ENCODE peak calls at places on chromosome 1, in ten cellular contexts. L is uterus, H is GM12891, P is heart left ventricle, D is IMR-90, K is endothelial cell of umbilical vein, F is lower leg skin, U is A549, N is ovary, T is vagina. E is an unnamed sample.

GRCh38 chr1:150148834-150149489 is 754 bp upstream of the PLEKHO1 start:
- DNase-seq in L (peak; percentile 40), H (no peak), P (no peak), D (no peak), K (no peak), F (no peak), U (no peak), N (no peak), T (peak; percentile 40), E (no peak)

GRCh38 chr1:221274373-221274772 is 395.1 kb downstream of the HLX start:
- DNase-seq in L (no peak), H (no peak), P (no peak), D (no peak), K (no peak), F (no peak), U (no peak), N (no peak), T (no peak), E (no peak)

GRCh38 chr1:230691615-230692014 is 22.3 kb downstream of the AGT start:
- DNase-seq in L (no peak), H (no peak), P (no peak), D (no peak), K (no peak), F (no peak), U (no peak), N (no peak), T (no peak), E (no peak)

GRCh38 chr1:168465942-168466702 is 77.7 kb downstream of the XCL2 start:
- DNase-seq in L (peak; percentile 68), H (no peak), P (peak; percentile 22), D (peak; percentile 46), K (no peak), F (peak; percentile 20), U (no peak), N (peak; percentile 26), T (no peak), E (no peak)

GRCh38 chr1:15046487-15047165 is 106.9 kb upstream of the TMEM51 start:
- DNase-seq in L (peak; percentile 65), H (peak; percentile 87), P (peak; percentile 65), D (peak; percentile 81), K (peak; percentile 59), F (peak; percentile 50), U (peak; percentile 60), N (peak; percentile 77), T (no peak), E (peak; percentile 70)

GRCh38 chr1:160367934-160368923 is 1.4 kb downstream of the NHLH1 start:
- DNase-seq in L (no peak), H (no peak), P (no peak), D (no peak), K (no peak), F (no peak), U (no peak), N (no peak), T (no peak), E (no peak)

GRCh38 chr1:182357177-182357576 is 34.4 kb downstream of the GLUL start:
- DNase-seq in L (no peak), H (no peak), P (no peak), D (no peak), K (no peak), F (no peak), U (no peak), N (no peak), T (peak; percentile 43), E (no peak)

GRCh38 chr1:14598498-14599172 is at the start of gene KAZN:
- DNase-seq in L (no peak), H (peak; percentile 10), P (no peak), D (no peak), K (no peak), F (no peak), U (no peak), N (peak; percentile 20), T (no peak), E (peak; percentile 23)

GRCh38 chr1:147618077-147618569 is 52.2 kb downstream of the ACP6 start:
- DNase-seq in L (no peak), H (no peak), P (no peak), D (peak; percentile 24), K (no peak), F (no peak), U (no peak), N (no peak), T (no peak), E (no peak)

GRCh38 chr1:227883073-227883520 is 64.6 kb downstream of the WNT9A start:
- DNase-seq in L (no peak), H (peak; percentile 10), P (peak; percentile 15), D (no peak), K (no peak), F (peak; percentile 9), U (no peak), N (no peak), T (peak; percentile 88), E (no peak)

GRCh38 chr1:235270625-235271024 is 57.4 kb downstream of the ARID4B start:
- DNase-seq in L (no peak), H (no peak), P (no peak), D (peak; percentile 45), K (no peak), F (no peak), U (no peak), N (no peak), T (no peak), E (no peak)

GRCh38 chr1:154846921-154847442 is 23.1 kb downstream of the KCNN3 start:
- DNase-seq in L (peak; percentile 49), H (no peak), P (no peak), D (no peak), K (no peak), F (no peak), U (no peak), N (no peak), T (no peak), E (no peak)

GRCh38 chr1:161391611-161392010 is 23.9 kb upstream of the CFAP126 start:
- DNase-seq in L (no peak), H (no peak), P (no peak), D (no peak), K (no peak), F (no peak), U (no peak), N (no peak), T (no peak), E (no peak)

GRCh38 chr1:161390559-161390858 is 22.8 kb upstream of the CFAP126 start:
- DNase-seq in L (no peak), H (no peak), P (no peak), D (peak; percentile 22), K (no peak), F (no peak), U (no peak), N (no peak), T (no peak), E (no peak)

GRCh38 chr1:161388639-161389038 is 21.0 kb upstream of the CFAP126 start:
- DNase-seq in L (no peak), H (no peak), P (no peak), D (no peak), K (no peak), F (no peak), U (no peak), N (no peak), T (no peak), E (no peak)

DNA sequence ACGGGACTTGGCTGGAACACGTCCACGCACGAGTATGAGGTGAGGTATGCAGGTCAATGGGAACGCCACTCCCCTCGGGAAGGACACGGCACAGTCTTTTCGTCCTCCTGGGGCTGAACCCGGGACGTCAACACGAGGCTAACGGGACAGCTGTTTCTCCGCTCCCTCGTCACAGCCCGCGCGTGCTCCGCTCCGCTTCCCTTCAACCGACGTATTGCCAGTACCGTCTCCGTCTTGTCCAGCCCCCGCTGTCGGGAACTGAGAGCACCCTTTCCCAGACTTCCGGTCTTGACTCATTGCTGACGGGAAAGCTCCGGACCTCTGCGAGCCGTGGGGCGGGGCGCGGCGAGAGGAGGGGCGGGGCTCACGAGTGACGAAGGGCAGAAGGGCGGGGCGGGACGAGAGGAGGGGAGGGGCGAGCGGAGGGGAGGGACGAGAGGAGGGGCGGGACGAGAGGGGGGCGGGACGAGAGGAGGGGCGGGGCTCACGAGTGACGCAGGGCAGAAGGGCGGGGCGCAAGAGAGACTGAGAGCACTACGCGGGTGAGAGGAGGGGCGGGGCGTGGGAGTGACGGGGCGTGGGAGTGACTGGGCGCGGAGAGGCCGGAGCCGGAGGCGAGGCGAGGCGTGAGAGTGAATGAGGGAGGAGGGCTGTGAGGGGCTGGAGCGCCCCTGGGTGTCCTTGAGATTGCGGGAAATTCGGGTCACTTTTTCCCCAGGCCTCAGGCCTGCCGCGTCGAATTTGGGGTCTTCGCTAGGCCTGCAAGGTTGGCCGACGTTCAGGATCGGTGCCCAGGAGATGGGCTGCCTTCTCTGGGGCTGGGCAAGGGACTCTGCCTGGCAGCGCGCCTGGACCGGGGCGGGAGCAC is 22.2 kb upstream of the CFAP126 start:
- DNase-seq in L (peak; percentile 99), H (peak; percentile 74), P (peak; percentile 97), D (peak; percentile 98), K (peak; percentile 96), F (peak; percentile 97), U (peak; percentile 93), N (peak; percentile 99), T (peak; percentile 98), E (peak; percentile 87)
- TF ChIP-seq POLR2A in L (peak; percentile 92), H (no peak), P (peak; percentile 90), D (peak; percentile 84), K (peak; percentile 95), F (no peak), U (peak; percentile 97), N (peak; percentile 99), T (peak; percentile 95), E (peak; percentile 97)

GRCh38 chr1:158818991-158819405 is 12.2 kb upstream of the MNDA start:
- DNase-seq in L (peak; percentile 51), H (no peak), P (no peak), D (no peak), K (no peak), F (no peak), U (no peak), N (no peak), T (no peak), E (no peak)
- TF ChIP-seq POLR2A in L (no peak), H (no peak), P (no peak), D (no peak), K (no peak), F (no peak), U (no peak), N (no peak), T (no peak), E (no peak)

DNA sequence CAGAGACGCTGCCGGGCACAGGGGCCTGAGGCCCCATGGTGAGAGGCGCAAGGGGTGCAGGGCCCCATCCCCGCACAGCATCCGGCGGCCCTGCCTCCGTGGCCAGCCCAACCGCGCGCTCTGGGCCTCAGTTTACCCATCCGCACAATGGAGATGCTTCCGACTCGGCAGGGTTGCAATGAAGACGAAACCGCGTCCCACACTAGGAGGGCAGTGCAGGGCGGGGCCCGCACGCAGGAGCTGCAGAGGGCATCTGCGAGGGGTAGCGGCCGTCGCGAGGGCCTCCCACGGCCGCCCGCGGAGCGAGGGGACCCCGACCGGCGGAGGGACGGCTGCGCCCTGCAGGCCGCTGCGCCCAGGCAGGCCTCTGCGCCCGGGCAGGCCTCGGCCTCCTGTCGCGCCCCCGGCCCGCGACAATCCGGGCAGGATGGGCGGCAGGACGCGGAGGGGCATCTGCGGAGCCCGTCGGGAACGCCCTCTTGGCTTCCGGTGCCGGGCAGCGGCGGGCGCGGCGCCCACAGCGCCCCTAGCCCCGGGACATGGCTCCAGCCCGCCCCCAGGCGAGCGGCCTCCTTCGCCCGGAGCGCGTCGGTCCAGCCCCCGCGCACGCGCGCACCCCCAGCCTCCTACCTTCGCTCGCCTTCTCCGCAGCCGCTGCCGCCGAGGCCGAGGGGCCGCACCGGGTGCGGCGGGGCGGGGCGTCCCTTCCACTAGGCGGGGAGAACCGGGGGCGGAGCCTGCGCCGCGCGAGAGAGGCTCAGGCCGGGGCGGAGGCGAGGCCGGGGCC is 15.3 kb downstream of the RNU1-1 start:
- DNase-seq in L (peak; percentile 87), H (peak; percentile 95), P (peak; percentile 93), D (peak; percentile 79), K (peak; percentile 90), F (peak; percentile 80), U (peak; percentile 75), N (peak; percentile 91), T (no peak), E (peak; percentile 68)
- TF ChIP-seq POLR2A in L (peak; percentile 69), H (no peak), P (peak; percentile 70), D (no peak), K (peak; percentile 73), F (no peak), U (peak; percentile 8), N (peak; percentile 54), T (peak; percentile 40), E (peak; percentile 19)

GRCh38 chr1:89358287-89358893 is 5.5 kb upstream of the GBP6 start:
- DNase-seq in L (peak; percentile 78), H (peak; percentile 19), P (peak; percentile 82), D (peak; percentile 65), K (peak; percentile 62), F (peak; percentile 71), U (peak; percentile 19), N (peak; percentile 87), T (no peak), E (peak; percentile 19)
- TF ChIP-seq POLR2A in L (no peak), H (no peak), P (no peak), D (no peak), K (no peak), F (no peak), U (no peak), N (no peak), T (no peak), E (no peak)

E was measured in H54.